ENCODE peak calls at places on chromosome 13, in seven cellular contexts. K is head of caudate nucleus; C is stimulated activated CD8-positive, alpha-beta memory T cell treated with anti-CD3 and anti-CD28 coated beads, Interleukin-2, amount 100 ng/mL, for 1 hour; F is tibial artery; Y is NCI-H1105 treated with DMSO at 0.1 percent for 48 hours; T is caudate nucleus; D is NCI-H345. L is an unnamed sample.

GRCh38 chr13:75723927-75724326 is 87.8 kb downstream of the LMO7 start:
- DNase-seq in C (no peak), K (no peak), F (no peak), D (no peak), Y (no peak), T (no peak), L (no peak)

GRCh38 chr13:51523082-51523518 is 61.2 kb upstream of the WDFY2 start:
- DNase-seq in C (no peak), D (no peak), Y (no peak), T (no peak), K (no peak), F (peak), L (no peak)

GRCh38 chr13:114142640-114143490 is 10.4 kb upstream of the RASA3 start:
- DNase-seq in F (no peak), C (peak), T (no peak), D (peak), Y (peak), K (no peak), L (no peak)

GRCh38 chr13:80716610-80717081 is 375.7 kb upstream of the SPRY2 start:
- DNase-seq in K (no peak), F (no peak), T (no peak), C (no peak), D (peak), Y (peak), L (peak)

GRCh38 chr13:72255908-72256307 is 388.9 kb upstream of the DACH1 start:
- DNase-seq in K (peak), T (no peak), F (no peak), D (peak), Y (peak), C (no peak), L (no peak)

GRCh38 chr13:113489549-113490495 is 689 bp downstream of the DCUN1D2 start:
- DNase-seq in K (peak), F (no peak), C (peak), T (no peak), D (peak), Y (peak), L (peak)

GRCh38 chr13:87498681-87499080 is 172.5 kb upstream of the SLITRK5 start:
- DNase-seq in Y (no peak), K (no peak), F (no peak), C (no peak), D (no peak), T (no peak), L (no peak)

GRCh38 chr13:40667622-40667978 is 1.2 kb upstream of the FOXO1 start:
- DNase-seq in C (no peak), K (no peak), D (no peak), T (no peak), Y (no peak), F (peak), L (no peak)

GRCh38 chr13:31105020-31105800 is 56.5 kb downstream of the HSPH1 start:
- DNase-seq in Y (no peak), K (no peak), D (no peak), C (no peak), T (no peak), F (no peak), L (peak)

GRCh38 chr13:46682015-46682414 is 114.9 kb downstream of the ESD start:
- DNase-seq in F (no peak), Y (no peak), K (no peak), C (no peak), T (no peak), D (no peak), L (no peak)

GRCh38 chr13:41064493-41064892 is 3.2 kb downstream of the WBP4 start:
- DNase-seq in C (no peak), F (no peak), Y (no peak), K (no peak), D (no peak), T (no peak), L (no peak)

GRCh38 chr13:44212633-44213387 is 160.8 kb upstream of the SERP2 start:
- DNase-seq in Y (no peak), D (no peak), K (no peak), T (no peak), F (no peak), C (no peak), L (no peak)

GRCh38 chr13:99949657-99950413 is 21.7 kb downstream of the ZIC5 start:
- DNase-seq in K (no peak), C (no peak), Y (no peak), T (no peak), D (no peak), F (no peak), L (peak)

GRCh38 chr13:108812165-108812564 is 182.8 kb downstream of the MYO16 start:
- DNase-seq in C (no peak), K (no peak), Y (no peak), T (no peak), F (no peak), D (no peak), L (no peak)

GRCh38 chr13:20489185-20489820 is 36.4 kb downstream of the CRYL1 start:
- DNase-seq in Y (no peak), K (peak), C (no peak), D (peak), F (peak), T (no peak), L (no peak)

GRCh38 chr13:45226024-45226423 is 25.2 kb upstream of the KCTD4 start:
- DNase-seq in C (no peak), D (no peak), F (no peak), T (no peak), K (no peak), Y (no peak), L (no peak)

GRCh38 chr13:46168341-46168740 is 13.6 kb downstream of the LCP1 start:
- DNase-seq in K (no peak), F (peak), D (no peak), T (no peak), C (no peak), Y (no peak), L (no peak)

GRCh38 chr13:67763984-67764383 is 533.8 kb upstream of the PCDH9 start:
- DNase-seq in D (no peak), Y (no peak), K (no peak), C (no peak), T (no peak), F (no peak), L (no peak)

GRCh38 chr13:97892717-97893116 is 60.8 kb upstream of the IPO5 start:
- DNase-seq in Y (no peak), D (no peak), F (no peak), T (no peak), C (no peak), K (no peak), L (no peak)

GRCh38 chr13:26476111-26476743 is 81.3 kb upstream of the WASF3 start:
- DNase-seq in F (peak), C (no peak), D (no peak), Y (no peak), T (no peak), K (no peak), L (peak)

GRCh38 chr13:32211788-32212187 is 103.4 kb downstream of the ZAR1L start:
- DNase-seq in T (no peak), K (no peak), D (no peak), C (no peak), F (no peak), Y (no peak), L (no peak)

GRCh38 chr13:108663710-108664109 is 34.3 kb downstream of the MYO16 start:
- DNase-seq in Y (peak), K (no peak), T (no peak), F (no peak), C (no peak), D (no peak), L (no peak)

GRCh38 chr13:46314587-46314986 is 72.5 kb downstream of the RUBCNL start:
- DNase-seq in F (no peak), K (no peak), T (no peak), C (no peak), D (no peak), Y (no peak), L (no peak)

GRCh38 chr13:88627071-88627470 is 955.9 kb downstream of the SLITRK5 start:
- DNase-seq in C (no peak), K (no peak), D (no peak), Y (no peak), F (no peak), T (no peak), L (no peak)

GRCh38 chr13:63025741-63026140 is 1610.1 kb upstream of the PCDH20 start:
- DNase-seq in K (no peak), Y (no peak), F (no peak), D (no peak), T (no peak), C (no peak), L (no peak)

GRCh38 chr13:38519229-38519910 is 167.5 kb upstream of the FREM2 start:
- DNase-seq in K (no peak), D (no peak), C (no peak), F (no peak), Y (no peak), T (no peak), L (no peak)

GRCh38 chr13:85497652-85498051 is 301.6 kb downstream of the SLITRK6 start:
- DNase-seq in K (no peak), C (no peak), F (no peak), D (no peak), Y (no peak), T (no peak), L (no peak)

GRCh38 chr13:82118589-82118988 is 1763.7 kb downstream of the SLITRK1 start:
- DNase-seq in T (no peak), C (no peak), D (no peak), K (no peak), Y (no peak), F (no peak), L (no peak)

GRCh38 chr13:110421696-110422395 is 114.8 kb downstream of the COL4A2 start:
- DNase-seq in C (no peak), K (no peak), Y (no peak), F (no peak), D (no peak), T (no peak), L (no peak)

GRCh38 chr13:33910267-33910666 is 92.3 kb downstream of the RFC3 start:
- DNase-seq in D (no peak), T (no peak), F (no peak), Y (no peak), K (no peak), C (no peak), L (peak)

L was measured in G401.